ENCODE peak calls at places on chromosome 17, in ten cellular contexts. L is effector memory CD4-positive, alpha-beta T cell; J is A549; T is astrocyte of the spinal cord; E is H9; A is posterior vena cava; Q is lower leg skin; P is HS-27A; V is cardiac septum; Y is NCI-H2081. Z is an unnamed sample.

GRCh38 chr17:29613371-29613837 is 9.3 kb downstream of the CORO6 start:
- DNase-seq in V (peak; percentile 97), P (no peak), E (peak; percentile 98), Y (no peak), L (peak; percentile 89), A (peak; percentile 99), T (peak; percentile 86), Q (peak; percentile 99), J (no peak), Z (peak; percentile 82)

GRCh38 chr17:3685174-3685812 is 10.7 kb downstream of the P2RX5 start:
- DNase-seq in J (no peak), L (no peak), Q (no peak), T (no peak), P (no peak), E (no peak), A (no peak), V (no peak), Y (no peak), Z (no peak)

GRCh38 chr17:73099504-73099903 is 7.0 kb upstream of the SLC39A11 start:
- DNase-seq in Y (peak; percentile 69), V (peak; percentile 50), L (no peak), E (no peak), P (no peak), Q (peak; percentile 79), A (no peak), J (no peak), T (no peak), Z (no peak)

GRCh38 chr17:48819466-48819865 is 2.4 kb upstream of the TTLL6 start:
- DNase-seq in E (no peak), L (no peak), Q (no peak), P (no peak), A (no peak), T (no peak), V (no peak), J (no peak), Y (no peak), Z (no peak)

GRCh38 chr17:77373298-77374169 is 232.8 kb downstream of the SEC14L1 start:
- DNase-seq in P (no peak), A (no peak), E (peak; percentile 67), J (no peak), T (no peak), Q (peak; percentile 93), V (no peak), Y (no peak), L (no peak), Z (no peak)

GRCh38 chr17:6913608-6914443 is 82.0 kb upstream of the ALOX12 start:
- DNase-seq in V (peak; percentile 81), Q (peak; percentile 94), J (peak; percentile 74), A (peak; percentile 87), P (no peak), E (peak; percentile 64), Y (peak; percentile 16), L (peak; percentile 47), T (peak; percentile 44), Z (peak; percentile 77)

GRCh38 chr17:27579304-27579703 is 51.7 kb upstream of the LGALS9 start:
- DNase-seq in P (no peak), A (no peak), E (no peak), Q (no peak), V (no peak), Y (no peak), J (no peak), L (no peak), T (no peak), Z (no peak)

GRCh38 chr17:37045271-37045946 is 96.7 kb downstream of the AATF start:
- DNase-seq in Y (peak; percentile 44), Q (no peak), E (no peak), L (no peak), T (no peak), V (no peak), J (no peak), A (no peak), P (no peak), Z (no peak)

GRCh38 chr17:77266891-77267341 is 126.1 kb downstream of the SEC14L1 start:
- DNase-seq in Y (no peak), Q (no peak), P (no peak), A (no peak), J (no peak), E (peak; percentile 85), L (no peak), T (no peak), V (no peak), Z (no peak)

GRCh38 chr17:38659415-38659814 is 15.3 kb downstream of the EPOP start:
- DNase-seq in L (no peak), A (no peak), V (no peak), J (no peak), P (no peak), T (no peak), E (no peak), Q (no peak), Y (no peak), Z (no peak)

GRCh38 chr17:58318065-58318481 is 10.5 kb downstream of the TSPOAP1 start:
- DNase-seq in J (no peak), Y (no peak), P (no peak), L (no peak), Q (peak; percentile 67), E (peak; percentile 25), A (peak; percentile 72), T (no peak), V (peak; percentile 59), Z (no peak)

GRCh38 chr17:14323522-14323981 is 22.7 kb downstream of the HS3ST3B1 start:
- DNase-seq in A (no peak), J (no peak), L (no peak), Q (no peak), T (no peak), E (no peak), V (no peak), Y (no peak), P (no peak), Z (no peak)

GRCh38 chr17:65473985-65474384 is 87.5 kb downstream of the AXIN2 start:
- DNase-seq in Y (no peak), Q (no peak), J (no peak), V (no peak), L (no peak), A (no peak), P (no peak), E (no peak), T (no peak), Z (no peak)

GRCh38 chr17:45022655-45023339 is 28.6 kb downstream of the DCAKD start:
- DNase-seq in P (no peak), J (no peak), E (no peak), V (no peak), A (no peak), L (no peak), Q (no peak), T (no peak), Y (no peak), Z (no peak)

GRCh38 chr17:78903101-78903779 is at the start of gene CEP295NL:
- DNase-seq in V (no peak), A (no peak), Q (no peak), T (peak; percentile 46), E (no peak), P (no peak), L (no peak), J (peak; percentile 66), Y (no peak), Z (no peak)

GRCh38 chr17:65401581-65401980 is 159.9 kb downstream of the AXIN2 start:
- DNase-seq in A (no peak), P (no peak), V (no peak), J (no peak), E (no peak), Y (no peak), L (no peak), T (no peak), Q (no peak), Z (peak; percentile 13)

GRCh38 chr17:74337834-74338500 is 11.9 kb downstream of the KIF19 start:
- DNase-seq in V (no peak), Y (no peak), E (no peak), P (no peak), L (no peak), T (no peak), J (no peak), Q (no peak), A (no peak), Z (no peak)

GRCh38 chr17:50290074-50290702 is 15.9 kb downstream of the TMEM92 start:
- DNase-seq in V (peak; percentile 82), E (no peak), J (peak; percentile 87), P (peak; percentile 74), T (peak; percentile 98), Y (no peak), L (no peak), A (peak; percentile 93), Q (peak; percentile 96), Z (no peak)